ENCODE peak calls at places on chromosomes 2 and 18, in five cellular contexts. I, J, X, N and B are unnamed samples.

GRCh38 chr2:168194784-168195522 is 52.4 kb downstream of the STK39 start:
- DNase-seq in I (no peak), N (peak), J (peak), X (peak), B (no peak)

GRCh38 chr2:215535125-215535668 is 99.3 kb upstream of the FN1 start:
- DNase-seq in N (no peak), I (no peak), X (no peak), J (no peak), B (no peak)

GRCh38 chr2:112583497-112584133 is 794 bp upstream of the CHCHD5 start:
- DNase-seq in N (no peak), J (no peak), X (peak), I (peak), B (peak)

GRCh38 chr2:194060269-194060668 is 1596.8 kb upstream of the SLC39A10 start:
- DNase-seq in X (no peak), I (no peak), N (no peak), J (no peak), B (no peak)

GRCh38 chr2:241063587-241063986 is 38.5 kb downstream of the MTERF4 start:
- DNase-seq in J (no peak), N (no peak), X (peak), I (no peak), B (no peak)

GRCh38 chr2:105804266-105804665 is 59.6 kb downstream of the NCK2 start:
- DNase-seq in I (no peak), N (no peak), X (peak), J (no peak), B (no peak)

GRCh38 chr2:45743531-45744391 is 92.3 kb downstream of the PRKCE start:
- DNase-seq in N (peak), I (no peak), J (no peak), X (peak), B (no peak)

GRCh38 chr2:178718283-178718682 is 88.9 kb downstream of the TTN start:
- DNase-seq in X (no peak), N (no peak), J (no peak), I (no peak), B (no peak)

GRCh38 chr18:8801263-8801901 is 96.0 kb downstream of the MTCL1 start:
- DNase-seq in I (peak), N (peak), X (no peak), J (no peak), B (no peak)

DNA sequence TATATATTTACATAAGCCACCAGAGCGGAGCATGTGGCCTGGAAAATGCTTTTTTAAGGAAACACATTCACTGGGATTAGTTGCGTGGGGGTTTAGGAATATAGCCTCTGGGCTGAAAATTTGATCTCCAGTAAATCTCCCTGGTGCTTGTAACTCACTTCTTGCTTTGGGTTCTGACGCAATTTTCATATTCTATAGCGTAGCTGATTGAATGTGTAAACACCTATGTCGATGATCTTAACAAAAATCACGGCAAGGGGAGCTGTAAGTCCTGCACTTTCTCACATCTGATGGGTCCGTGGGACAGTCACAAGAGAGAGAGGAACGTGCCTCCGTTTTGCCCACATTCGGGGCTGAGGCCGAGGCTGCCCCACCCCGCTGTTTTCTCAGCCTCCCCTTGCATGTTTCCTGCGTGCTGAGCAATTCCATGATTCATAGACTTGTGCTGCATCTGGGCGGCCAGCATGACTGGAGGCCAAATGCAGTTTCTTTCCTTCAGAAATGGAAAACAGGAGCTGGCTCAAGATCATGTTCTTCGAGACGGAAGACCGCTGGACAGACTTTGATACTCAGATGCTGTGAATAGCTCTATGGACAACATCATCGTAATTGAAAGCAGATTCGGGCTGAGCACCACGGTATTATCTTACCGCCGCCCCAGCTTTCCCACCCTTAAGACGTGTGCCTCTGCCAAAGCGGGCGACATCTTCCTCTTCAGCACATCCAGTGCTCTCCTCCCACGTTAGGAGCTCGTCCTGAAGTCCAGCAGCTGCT is 109.2 kb downstream of the TMEM18 start:
- DNase-seq in X (no peak), J (no peak), I (no peak), N (no peak), B (no peak)
- TF ChIP-seq RCOR1 in X (no peak), J (no peak), I (no peak), N (no peak), B (no peak)

GRCh38 chr18:24515721-24516120 is 55.3 kb downstream of the HRH4 start:
- DNase-seq in J (no peak), I (no peak), X (no peak), N (no peak), B (no peak)

GRCh38 chr18:24518596-24518995 is 58.2 kb downstream of the HRH4 start:
- DNase-seq in J (no peak), I (no peak), X (no peak), N (no peak), B (no peak)

GRCh38 chr18:24509435-24509834 is 49.0 kb downstream of the HRH4 start:
- DNase-seq in X (no peak), N (no peak), J (no peak), I (no peak), B (no peak)

GRCh38 chr18:24517554-24517953 is 57.1 kb downstream of the HRH4 start:
- DNase-seq in X (no peak), J (no peak), I (no peak), N (no peak), B (no peak)

GRCh38 chr18:24514439-24514838 is 54.0 kb downstream of the HRH4 start:
- DNase-seq in X (peak), J (no peak), I (peak), N (peak), B (peak)
- TF ChIP-seq RCOR1 in X (no peak), J (no peak), I (no peak), N (no peak), B (no peak)

GRCh38 chr2:86292571-86293515 is 44.6 kb downstream of the REEP1 start:
- DNase-seq in N (no peak), X (no peak), J (no peak), I (no peak), B (no peak)
- TF ChIP-seq RCOR1 in N (no peak), X (no peak), J (no peak), I (no peak), B (no peak)

GRCh38 chr18:49944681-49945080 is 131.3 kb upstream of the ACAA2 start:
- DNase-seq in N (peak), I (peak), X (no peak), J (no peak), B (peak)
- TF ChIP-seq RCOR1 in N (no peak), I (no peak), X (no peak), J (no peak), B (no peak)

GRCh38 chr2:183812091-183812490 is 687.8 kb downstream of the NUP35 start:
- DNase-seq in J (no peak), N (no peak), I (no peak), X (no peak), B (no peak)
- TF ChIP-seq RCOR1 in J (no peak), N (no peak), I (no peak), X (no peak), B (no peak)

DNA sequence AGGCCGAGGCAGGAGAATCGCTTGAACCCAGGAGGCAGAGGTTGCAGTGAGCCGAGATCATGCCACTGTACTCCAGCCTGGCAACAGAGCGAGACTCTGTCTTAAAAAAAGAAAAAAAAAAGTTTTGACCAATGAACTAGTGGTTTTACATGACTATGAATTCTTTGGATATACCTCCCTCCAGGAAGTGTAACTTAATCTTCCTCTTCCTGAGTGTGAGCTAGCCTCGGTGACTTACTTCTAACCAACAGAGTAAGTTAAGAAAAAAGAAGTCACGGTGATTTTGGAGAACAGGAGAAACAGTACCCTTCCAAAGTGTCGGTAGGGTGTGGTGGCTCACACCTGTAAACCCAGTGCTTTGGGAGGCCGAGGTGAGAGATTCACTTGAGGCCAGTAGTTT is 7.1 kb downstream of the TIA1 start:
- DNase-seq in J (no peak), N (peak), X (no peak), I (no peak), B (no peak)
- TF ChIP-seq RCOR1 in J (no peak), N (no peak), X (no peak), I (no peak), B (no peak)